ENCODE peak calls at places on chromosome 10, in eight cellular contexts. H is AG04450, V is BJ, A is WERI-Rb-1, T is cardiac fibroblast, P is ascending aorta, J is AG09309, W is cardiac muscle cell. U is an unnamed sample.

GRCh38 chr10:118903691-118904090 is 125.8 kb upstream of the NANOS1 start:
- DNase-seq in H (no peak), T (no peak), J (no peak), A (no peak), P (no peak), W (no peak), V (no peak), U (no peak)

GRCh38 chr10:90222372-90222771 is 521.0 kb downstream of the KIF20B start:
- DNase-seq in T (peak; percentile 43), V (peak; percentile 62), H (peak; percentile 72), P (no peak), A (no peak), W (no peak), J (no peak), U (peak; percentile 92)

GRCh38 chr10:8052344-8052969 is 2.0 kb upstream of the GATA3 start:
- DNase-seq in A (no peak), V (no peak), W (no peak), H (no peak), J (no peak), T (no peak), P (no peak), U (no peak)

GRCh38 chr10:7260412-7260900 is 150.4 kb downstream of the SFMBT2 start:
- DNase-seq in J (peak; percentile 83), H (peak; percentile 70), A (no peak), V (peak; percentile 32), P (no peak), T (peak; percentile 100), W (peak; percentile 74), U (peak; percentile 99)

GRCh38 chr10:3807221-3807927 is 22.4 kb upstream of the KLF6 start:
- DNase-seq in H (no peak), J (no peak), P (no peak), V (no peak), A (no peak), T (no peak), W (no peak), U (no peak)

GRCh38 chr10:15169555-15170407 is 1.3 kb upstream of the NMT2 start:
- DNase-seq in T (no peak), H (no peak), P (no peak), J (no peak), V (no peak), A (no peak), W (peak; percentile 12), U (no peak)

GRCh38 chr10:95767884-95768556 is 12.1 kb downstream of the ENTPD1 start:
- DNase-seq in T (peak; percentile 64), J (no peak), P (no peak), H (peak; percentile 1), V (peak; percentile 5), A (no peak), W (no peak), U (peak; percentile 57)

GRCh38 chr10:84632866-84633265 is 304.5 kb downstream of the CCSER2 start:
- DNase-seq in V (no peak), A (no peak), J (no peak), T (no peak), W (peak; percentile 13), P (no peak), H (no peak), U (no peak)

GRCh38 chr10:90712529-90712928 is 145.3 kb downstream of the HTR7 start:
- DNase-seq in J (no peak), A (no peak), P (no peak), T (no peak), H (no peak), V (no peak), W (no peak), U (no peak)

GRCh38 chr10:133378251-133379096 is 588 bp upstream of the PAOX start:
- DNase-seq in T (peak; percentile 45), J (no peak), W (peak; percentile 74), P (no peak), H (no peak), A (peak; percentile 55), V (no peak), U (peak; percentile 21)

GRCh38 chr10:115963848-115964247 is 309.2 kb downstream of the GFRA1 start:
- DNase-seq in P (no peak), H (no peak), T (no peak), W (no peak), V (no peak), J (no peak), A (peak; percentile 48), U (no peak)

GRCh38 chr10:12207114-12207513 is 11.1 kb downstream of the CDC123 start:
- DNase-seq in J (no peak), A (no peak), V (no peak), T (no peak), H (no peak), P (no peak), W (no peak), U (no peak)

GRCh38 chr10:59942556-59942955 is 36.2 kb upstream of the CCDC6 start:
- DNase-seq in J (no peak), W (no peak), P (no peak), V (no peak), T (no peak), H (no peak), A (no peak), U (no peak)

GRCh38 chr10:132977076-132977475 is 34.7 kb upstream of the CFAP46 start:
- DNase-seq in J (no peak), W (no peak), A (no peak), T (no peak), V (no peak), P (no peak), H (no peak), U (no peak)

GRCh38 chr10:31966681-31967080 is 38.0 kb upstream of the ARHGAP12 start:
- DNase-seq in J (no peak), W (no peak), V (no peak), T (no peak), P (no peak), A (no peak), H (no peak), U (no peak)

GRCh38 chr10:61472090-61472674 is 19.0 kb upstream of the TMEM26 start:
- DNase-seq in H (no peak), J (no peak), V (no peak), W (no peak), P (no peak), T (no peak), A (peak; percentile 20), U (no peak)

GRCh38 chr10:18918545-18918944 is 130.1 kb upstream of the MALRD1 start:
- DNase-seq in W (no peak), P (no peak), J (no peak), T (peak; percentile 23), A (no peak), V (no peak), H (peak; percentile 90), U (peak; percentile 30)

GRCh38 chr10:23826399-23826798 is 382.5 kb upstream of the KIAA1217 start:
- DNase-seq in J (no peak), A (no peak), P (no peak), H (no peak), W (peak; percentile 80), V (no peak), T (peak; percentile 1), U (no peak)

GRCh38 chr10:48494073-48494472 is 110.8 kb downstream of the ARHGAP22 start:
- DNase-seq in T (no peak), V (no peak), W (no peak), P (no peak), H (no peak), J (no peak), A (no peak), U (no peak)

GRCh38 chr10:124870854-124871425 is 69.3 kb downstream of the ABRAXAS2 start:
- DNase-seq in P (no peak), W (no peak), J (no peak), T (no peak), H (no peak), V (no peak), A (no peak), U (no peak)
- H3K4me3 ChIP-seq in P (no peak overlapping the region), W (no peak overlapping the region), J (no peak overlapping the region), T (no peak overlapping the region), H (no peak overlapping the region), V (no peak overlapping the region), A (no peak overlapping the region), U (no peak overlapping the region)

GRCh38 chr10:21797537-21797936 is 206.0 kb downstream of the DNAJC1 start:
- DNase-seq in H (no peak), T (no peak), A (no peak), W (no peak), P (no peak), V (no peak), J (no peak), U (no peak)
- TF ChIP-seq CTCF in H (no peak), T (no peak), A (no peak), W (no peak), P (no peak), V (no peak), J (no peak), U (no peak)

DNA sequence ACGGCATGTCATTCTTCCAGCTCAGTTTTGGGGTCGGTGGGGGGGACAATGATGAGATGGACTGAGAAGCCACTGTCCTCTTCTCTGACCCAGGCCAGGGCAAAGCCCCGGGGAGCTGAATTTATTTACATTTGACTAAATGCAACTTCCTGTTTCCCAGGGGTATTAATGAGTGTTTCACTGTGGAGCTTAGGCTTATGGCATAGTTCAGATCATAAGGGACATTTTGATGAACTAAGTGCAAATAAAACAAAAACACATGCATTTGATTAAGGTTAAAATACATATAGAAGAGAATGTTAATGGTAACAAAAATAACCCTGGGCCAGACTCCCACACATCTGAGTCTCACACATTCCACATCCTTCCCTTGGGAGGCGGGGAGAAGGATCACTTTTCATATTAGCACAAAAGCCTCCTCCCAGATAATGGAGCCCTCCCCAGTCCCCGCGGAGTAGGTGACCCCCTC is 320.6 kb downstream of the FRMD4A start:
- DNase-seq in V (no peak), H (peak; percentile 27), W (no peak), A (no peak), P (no peak), T (peak; percentile 69), J (peak; percentile 43), U (peak; percentile 87)
- H3K4me3 ChIP-seq in V (peak overlapping the region; percentile 37), H (peak overlapping the region; percentile 69), W (no peak overlapping the region), A (peak overlapping the region; percentile 55), P (peak overlapping the region; percentile 35), T (peak overlapping the region; percentile 28), J (peak overlapping the region; percentile 49), U (peak overlapping the region; percentile 53)

GRCh38 chr10:109851595-109851994 is 71.7 kb downstream of the XPNPEP1 start:
- DNase-seq in J (no peak), W (no peak), P (no peak), A (no peak), V (no peak), H (no peak), T (no peak), U (no peak)

GRCh38 chr10:109855746-109856145 is 67.6 kb downstream of the XPNPEP1 start:
- DNase-seq in J (no peak), W (no peak), V (no peak), P (no peak), T (no peak), H (no peak), A (no peak), U (no peak)

GRCh38 chr10:109853922-109854321 is 69.4 kb downstream of the XPNPEP1 start:
- DNase-seq in T (no peak), V (no peak), P (no peak), W (no peak), J (no peak), H (no peak), A (no peak), U (no peak)

GRCh38 chr10:109852004-109852717 is 71.2 kb downstream of the XPNPEP1 start:
- DNase-seq in W (peak; percentile 77), H (peak; percentile 15), T (peak; percentile 77), J (peak; percentile 17), A (peak; percentile 74), P (no peak), V (peak; percentile 3), U (peak; percentile 69)

DNA sequence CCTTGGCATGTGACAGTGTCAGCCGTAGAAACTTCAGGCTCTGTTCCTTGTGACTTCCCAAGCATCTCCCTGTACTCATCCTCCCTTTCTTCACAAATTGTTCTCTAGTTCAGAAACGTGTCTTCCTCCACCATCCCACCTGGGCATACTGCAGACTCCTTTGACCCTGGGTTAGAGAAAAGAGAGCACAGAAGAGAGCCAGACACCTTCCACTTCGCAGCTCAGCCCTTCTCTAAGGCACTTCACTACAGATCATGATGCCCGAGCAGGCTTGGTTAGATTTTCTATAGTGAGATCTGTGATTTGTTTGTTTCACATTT is 70.6 kb downstream of the XPNPEP1 start:
- DNase-seq in V (no peak), J (no peak), P (no peak), A (no peak), T (no peak), W (no peak), H (no peak), U (no peak)
- TF ChIP-seq CTCF in V (no peak), J (no peak), P (no peak), A (no peak), T (no peak), W (no peak), H (no peak), U (no peak)